ENCODE peak calls at places on chromosome 21, in ten cellular contexts. One of them, this sample, is unnamed.

GRCh38 chr21:14889080-14889805 is 175.6 kb downstream of the NRIP1 start:
- DNase-seq in stimulated activated CD4-positive, alpha-beta T cell treated with anti-CD3 and anti-CD28 coated beads, Interleukin-15, amount 100 ng/mL, for 1 hour: no peak
- DNase-seq in occipital lobe: no peak
- DNase-seq in stimulated activated CD8-positive, alpha-beta memory T cell treated with anti-CD3 and anti-CD28 coated beads, Interleukin-15, amount 100 ng/mL, for 4 hours: no peak
- DNase-seq in breast epithelium: no peak
- DNase-seq in caudate nucleus: no peak
- DNase-seq in GM23338: no peak
- DNase-seq in stimulated activated naive CD8-positive, alpha-beta T cell treated with anti-CD3 and anti-CD28 coated beads, Interleukin-15, Interleukin-2, amounts not matched to agents 100 U/mL and 50 U/mL, for 24 hours: no peak
- DNase-seq in GM12891: no peak
- DNase-seq in IMR-90: peak
- DNase-seq in this sample: no peak

GRCh38 chr21:36654341-36654740 is 44.6 kb upstream of the SIM2 start:
- DNase-seq in occipital lobe: peak
- DNase-seq in breast epithelium: peak
- DNase-seq in caudate nucleus: peak
- DNase-seq in GM23338: no peak
- DNase-seq in stimulated activated naive CD8-positive, alpha-beta T cell treated with anti-CD3 and anti-CD28 coated beads, Interleukin-15, Interleukin-2, amounts not matched to agents 100 U/mL and 50 U/mL, for 24 hours: no peak
- DNase-seq in IMR-90: no peak
- DNase-seq in stimulated activated CD4-positive, alpha-beta T cell treated with anti-CD3 and anti-CD28 coated beads, Interleukin-15, amount 100 ng/mL, for 1 hour: no peak
- DNase-seq in GM12891: no peak
- DNase-seq in stimulated activated CD8-positive, alpha-beta memory T cell treated with anti-CD3 and anti-CD28 coated beads, Interleukin-15, amount 100 ng/mL, for 4 hours: no peak
- DNase-seq in this sample: no peak

GRCh38 chr21:39134288-39134810 is 48.9 kb downstream of the PSMG1 start:
- DNase-seq in breast epithelium: no peak
- DNase-seq in occipital lobe: no peak
- DNase-seq in GM23338: no peak
- DNase-seq in IMR-90: no peak
- DNase-seq in stimulated activated naive CD8-positive, alpha-beta T cell treated with anti-CD3 and anti-CD28 coated beads, Interleukin-15, Interleukin-2, amounts not matched to agents 100 U/mL and 50 U/mL, for 24 hours: no peak
- DNase-seq in caudate nucleus: no peak
- DNase-seq in stimulated activated CD8-positive, alpha-beta memory T cell treated with anti-CD3 and anti-CD28 coated beads, Interleukin-15, amount 100 ng/mL, for 4 hours: no peak
- DNase-seq in stimulated activated CD4-positive, alpha-beta T cell treated with anti-CD3 and anti-CD28 coated beads, Interleukin-15, amount 100 ng/mL, for 1 hour: no peak
- DNase-seq in GM12891: no peak
- DNase-seq in this sample: no peak

GRCh38 chr21:33238146-33238545 is 8.4 kb downstream of the IFNAR2 start:
- DNase-seq in GM23338: no peak
- DNase-seq in occipital lobe: no peak
- DNase-seq in GM12891: no peak
- DNase-seq in breast epithelium: no peak
- DNase-seq in stimulated activated naive CD8-positive, alpha-beta T cell treated with anti-CD3 and anti-CD28 coated beads, Interleukin-15, Interleukin-2, amounts not matched to agents 100 U/mL and 50 U/mL, for 24 hours: no peak
- DNase-seq in stimulated activated CD8-positive, alpha-beta memory T cell treated with anti-CD3 and anti-CD28 coated beads, Interleukin-15, amount 100 ng/mL, for 4 hours: no peak
- DNase-seq in caudate nucleus: no peak
- DNase-seq in stimulated activated CD4-positive, alpha-beta T cell treated with anti-CD3 and anti-CD28 coated beads, Interleukin-15, amount 100 ng/mL, for 1 hour: no peak
- DNase-seq in IMR-90: no peak
- DNase-seq in this sample: no peak

GRCh38 chr21:38474124-38474523 is 24.2 kb downstream of the ERG start:
- DNase-seq in caudate nucleus: no peak
- DNase-seq in GM23338: no peak
- DNase-seq in IMR-90: no peak
- DNase-seq in occipital lobe: no peak
- DNase-seq in stimulated activated CD4-positive, alpha-beta T cell treated with anti-CD3 and anti-CD28 coated beads, Interleukin-15, amount 100 ng/mL, for 1 hour: no peak
- DNase-seq in GM12891: no peak
- DNase-seq in stimulated activated naive CD8-positive, alpha-beta T cell treated with anti-CD3 and anti-CD28 coated beads, Interleukin-15, Interleukin-2, amounts not matched to agents 100 U/mL and 50 U/mL, for 24 hours: no peak
- DNase-seq in breast epithelium: no peak
- DNase-seq in stimulated activated CD8-positive, alpha-beta memory T cell treated with anti-CD3 and anti-CD28 coated beads, Interleukin-15, amount 100 ng/mL, for 4 hours: no peak
- DNase-seq in this sample: no peak

GRCh38 chr21:33901421-33902288 is 13.9 kb downstream of the ATP5PO start:
- DNase-seq in caudate nucleus: peak
- DNase-seq in GM12891: no peak
- DNase-seq in IMR-90: peak
- DNase-seq in stimulated activated CD4-positive, alpha-beta T cell treated with anti-CD3 and anti-CD28 coated beads, Interleukin-15, amount 100 ng/mL, for 1 hour: no peak
- DNase-seq in stimulated activated naive CD8-positive, alpha-beta T cell treated with anti-CD3 and anti-CD28 coated beads, Interleukin-15, Interleukin-2, amounts not matched to agents 100 U/mL and 50 U/mL, for 24 hours: no peak
- DNase-seq in occipital lobe: no peak
- DNase-seq in breast epithelium: peak
- DNase-seq in stimulated activated CD8-positive, alpha-beta memory T cell treated with anti-CD3 and anti-CD28 coated beads, Interleukin-15, amount 100 ng/mL, for 4 hours: no peak
- DNase-seq in GM23338: peak
- DNase-seq in this sample: peak

GRCh38 chr21:42486551-42486950 is 9.5 kb downstream of the RSPH1 start:
- DNase-seq in GM12891: no peak
- DNase-seq in stimulated activated CD4-positive, alpha-beta T cell treated with anti-CD3 and anti-CD28 coated beads, Interleukin-15, amount 100 ng/mL, for 1 hour: no peak
- DNase-seq in caudate nucleus: no peak
- DNase-seq in stimulated activated CD8-positive, alpha-beta memory T cell treated with anti-CD3 and anti-CD28 coated beads, Interleukin-15, amount 100 ng/mL, for 4 hours: no peak
- DNase-seq in GM23338: no peak
- DNase-seq in occipital lobe: no peak
- DNase-seq in stimulated activated naive CD8-positive, alpha-beta T cell treated with anti-CD3 and anti-CD28 coated beads, Interleukin-15, Interleukin-2, amounts not matched to agents 100 U/mL and 50 U/mL, for 24 hours: no peak
- DNase-seq in breast epithelium: no peak
- DNase-seq in IMR-90: no peak
- DNase-seq in this sample: no peak

GRCh38 chr21:25373126-25374082 is 233.9 kb downstream of the MRPL39 start:
- DNase-seq in caudate nucleus: no peak
- DNase-seq in stimulated activated naive CD8-positive, alpha-beta T cell treated with anti-CD3 and anti-CD28 coated beads, Interleukin-15, Interleukin-2, amounts not matched to agents 100 U/mL and 50 U/mL, for 24 hours: no peak
- DNase-seq in occipital lobe: no peak
- DNase-seq in breast epithelium: no peak
- DNase-seq in GM23338: peak
- DNase-seq in stimulated activated CD4-positive, alpha-beta T cell treated with anti-CD3 and anti-CD28 coated beads, Interleukin-15, amount 100 ng/mL, for 1 hour: no peak
- DNase-seq in IMR-90: no peak
- DNase-seq in stimulated activated CD8-positive, alpha-beta memory T cell treated with anti-CD3 and anti-CD28 coated beads, Interleukin-15, amount 100 ng/mL, for 4 hours: no peak
- DNase-seq in GM12891: no peak
- DNase-seq in this sample: peak

GRCh38 chr21:42836767-42837301 is 42.5 kb downstream of the WDR4 start:
- DNase-seq in IMR-90: no peak
- DNase-seq in GM12891: no peak
- DNase-seq in stimulated activated naive CD8-positive, alpha-beta T cell treated with anti-CD3 and anti-CD28 coated beads, Interleukin-15, Interleukin-2, amounts not matched to agents 100 U/mL and 50 U/mL, for 24 hours: no peak
- DNase-seq in breast epithelium: no peak
- DNase-seq in GM23338: no peak
- DNase-seq in occipital lobe: no peak
- DNase-seq in caudate nucleus: no peak
- DNase-seq in stimulated activated CD4-positive, alpha-beta T cell treated with anti-CD3 and anti-CD28 coated beads, Interleukin-15, amount 100 ng/mL, for 1 hour: no peak
- DNase-seq in stimulated activated CD8-positive, alpha-beta memory T cell treated with anti-CD3 and anti-CD28 coated beads, Interleukin-15, amount 100 ng/mL, for 4 hours: no peak
- DNase-seq in this sample: no peak

GRCh38 chr21:34822957-34823356 is 154.2 kb downstream of the CLIC6 start:
- DNase-seq in occipital lobe: no peak
- DNase-seq in stimulated activated naive CD8-positive, alpha-beta T cell treated with anti-CD3 and anti-CD28 coated beads, Interleukin-15, Interleukin-2, amounts not matched to agents 100 U/mL and 50 U/mL, for 24 hours: no peak
- DNase-seq in stimulated activated CD4-positive, alpha-beta T cell treated with anti-CD3 and anti-CD28 coated beads, Interleukin-15, amount 100 ng/mL, for 1 hour: no peak
- DNase-seq in IMR-90: peak
- DNase-seq in GM23338: no peak
- DNase-seq in GM12891: no peak
- DNase-seq in breast epithelium: no peak
- DNase-seq in caudate nucleus: no peak
- DNase-seq in stimulated activated CD8-positive, alpha-beta memory T cell treated with anti-CD3 and anti-CD28 coated beads, Interleukin-15, amount 100 ng/mL, for 4 hours: no peak
- DNase-seq in this sample: no peak

GRCh38 chr21:15775981-15776380 is 46.2 kb downstream of the USP25 start:
- DNase-seq in occipital lobe: no peak
- DNase-seq in breast epithelium: no peak
- DNase-seq in caudate nucleus: no peak
- DNase-seq in GM12891: no peak
- DNase-seq in stimulated activated CD8-positive, alpha-beta memory T cell treated with anti-CD3 and anti-CD28 coated beads, Interleukin-15, amount 100 ng/mL, for 4 hours: no peak
- DNase-seq in stimulated activated CD4-positive, alpha-beta T cell treated with anti-CD3 and anti-CD28 coated beads, Interleukin-15, amount 100 ng/mL, for 1 hour: no peak
- DNase-seq in GM23338: no peak
- DNase-seq in stimulated activated naive CD8-positive, alpha-beta T cell treated with anti-CD3 and anti-CD28 coated beads, Interleukin-15, Interleukin-2, amounts not matched to agents 100 U/mL and 50 U/mL, for 24 hours: no peak
- DNase-seq in IMR-90: peak
- DNase-seq in this sample: no peak

GRCh38 chr21:29238052-29238966 is 60.4 kb upstream of the BACH1 start:
- DNase-seq in breast epithelium: no peak
- DNase-seq in caudate nucleus: no peak
- DNase-seq in stimulated activated CD4-positive, alpha-beta T cell treated with anti-CD3 and anti-CD28 coated beads, Interleukin-15, amount 100 ng/mL, for 1 hour: no peak
- DNase-seq in stimulated activated naive CD8-positive, alpha-beta T cell treated with anti-CD3 and anti-CD28 coated beads, Interleukin-15, Interleukin-2, amounts not matched to agents 100 U/mL and 50 U/mL, for 24 hours: no peak
- DNase-seq in GM23338: no peak
- DNase-seq in occipital lobe: no peak
- DNase-seq in stimulated activated CD8-positive, alpha-beta memory T cell treated with anti-CD3 and anti-CD28 coated beads, Interleukin-15, amount 100 ng/mL, for 4 hours: no peak
- DNase-seq in GM12891: no peak
- DNase-seq in IMR-90: peak
- DNase-seq in this sample: no peak

GRCh38 chr21:36854391-36854790 is 112.1 kb downstream of the HLCS start:
- DNase-seq in breast epithelium: no peak
- DNase-seq in stimulated activated naive CD8-positive, alpha-beta T cell treated with anti-CD3 and anti-CD28 coated beads, Interleukin-15, Interleukin-2, amounts not matched to agents 100 U/mL and 50 U/mL, for 24 hours: peak
- DNase-seq in IMR-90: peak
- DNase-seq in stimulated activated CD8-positive, alpha-beta memory T cell treated with anti-CD3 and anti-CD28 coated beads, Interleukin-15, amount 100 ng/mL, for 4 hours: no peak
- DNase-seq in occipital lobe: peak
- DNase-seq in GM23338: peak
- DNase-seq in caudate nucleus: no peak
- DNase-seq in GM12891: peak
- DNase-seq in stimulated activated CD4-positive, alpha-beta T cell treated with anti-CD3 and anti-CD28 coated beads, Interleukin-15, amount 100 ng/mL, for 1 hour: no peak
- DNase-seq in this sample: peak

GRCh38 chr21:15221799-15222386 is 157.1 kb upstream of the NRIP1 start:
- DNase-seq in caudate nucleus: no peak
- DNase-seq in GM12891: no peak
- DNase-seq in GM23338: peak
- DNase-seq in IMR-90: peak
- DNase-seq in occipital lobe: no peak
- DNase-seq in stimulated activated CD4-positive, alpha-beta T cell treated with anti-CD3 and anti-CD28 coated beads, Interleukin-15, amount 100 ng/mL, for 1 hour: no peak
- DNase-seq in breast epithelium: no peak
- DNase-seq in stimulated activated CD8-positive, alpha-beta memory T cell treated with anti-CD3 and anti-CD28 coated beads, Interleukin-15, amount 100 ng/mL, for 4 hours: no peak
- DNase-seq in stimulated activated naive CD8-positive, alpha-beta T cell treated with anti-CD3 and anti-CD28 coated beads, Interleukin-15, Interleukin-2, amounts not matched to agents 100 U/mL and 50 U/mL, for 24 hours: no peak
- DNase-seq in this sample: peak

GRCh38 chr21:24223625-24224024 is 1383.7 kb downstream of the MRPL39 start:
- DNase-seq in GM12891: no peak
- DNase-seq in occipital lobe: no peak
- DNase-seq in caudate nucleus: no peak
- DNase-seq in stimulated activated CD4-positive, alpha-beta T cell treated with anti-CD3 and anti-CD28 coated beads, Interleukin-15, amount 100 ng/mL, for 1 hour: no peak
- DNase-seq in stimulated activated naive CD8-positive, alpha-beta T cell treated with anti-CD3 and anti-CD28 coated beads, Interleukin-15, Interleukin-2, amounts not matched to agents 100 U/mL and 50 U/mL, for 24 hours: no peak
- DNase-seq in GM23338: no peak
- DNase-seq in breast epithelium: no peak
- DNase-seq in IMR-90: peak
- DNase-seq in stimulated activated CD8-positive, alpha-beta memory T cell treated with anti-CD3 and anti-CD28 coated beads, Interleukin-15, amount 100 ng/mL, for 4 hours: no peak
- DNase-seq in this sample: no peak

GRCh38 chr21:38493549-38494253 is 4.6 kb downstream of the ERG start:
- DNase-seq in GM12891: no peak
- DNase-seq in stimulated activated CD8-positive, alpha-beta memory T cell treated with anti-CD3 and anti-CD28 coated beads, Interleukin-15, amount 100 ng/mL, for 4 hours: no peak
- DNase-seq in caudate nucleus: no peak
- DNase-seq in stimulated activated naive CD8-positive, alpha-beta T cell treated with anti-CD3 and anti-CD28 coated beads, Interleukin-15, Interleukin-2, amounts not matched to agents 100 U/mL and 50 U/mL, for 24 hours: no peak
- DNase-seq in IMR-90: no peak
- DNase-seq in stimulated activated CD4-positive, alpha-beta T cell treated with anti-CD3 and anti-CD28 coated beads, Interleukin-15, amount 100 ng/mL, for 1 hour: no peak
- DNase-seq in occipital lobe: no peak
- DNase-seq in breast epithelium: no peak
- DNase-seq in GM23338: no peak
- DNase-seq in this sample: no peak

GRCh38 chr21:35852820-35853219 is 207.5 kb downstream of the SETD4 start:
- DNase-seq in GM12891: no peak
- DNase-seq in occipital lobe: no peak
- DNase-seq in breast epithelium: no peak
- DNase-seq in stimulated activated CD4-positive, alpha-beta T cell treated with anti-CD3 and anti-CD28 coated beads, Interleukin-15, amount 100 ng/mL, for 1 hour: no peak
- DNase-seq in stimulated activated CD8-positive, alpha-beta memory T cell treated with anti-CD3 and anti-CD28 coated beads, Interleukin-15, amount 100 ng/mL, for 4 hours: no peak
- DNase-seq in GM23338: no peak
- DNase-seq in IMR-90: no peak
- DNase-seq in stimulated activated naive CD8-positive, alpha-beta T cell treated with anti-CD3 and anti-CD28 coated beads, Interleukin-15, Interleukin-2, amounts not matched to agents 100 U/mL and 50 U/mL, for 24 hours: no peak
- DNase-seq in caudate nucleus: no peak
- DNase-seq in this sample: no peak

GRCh38 chr21:43956019-43956666 is 56.0 kb upstream of the TRAPPC10 start:
- DNase-seq in caudate nucleus: no peak
- DNase-seq in breast epithelium: no peak
- DNase-seq in IMR-90: no peak
- DNase-seq in stimulated activated CD8-positive, alpha-beta memory T cell treated with anti-CD3 and anti-CD28 coated beads, Interleukin-15, amount 100 ng/mL, for 4 hours: no peak
- DNase-seq in occipital lobe: no peak
- DNase-seq in GM23338: no peak
- DNase-seq in stimulated activated CD4-positive, alpha-beta T cell treated with anti-CD3 and anti-CD28 coated beads, Interleukin-15, amount 100 ng/mL, for 1 hour: no peak
- DNase-seq in GM12891: no peak
- DNase-seq in stimulated activated naive CD8-positive, alpha-beta T cell treated with anti-CD3 and anti-CD28 coated beads, Interleukin-15, Interleukin-2, amounts not matched to agents 100 U/mL and 50 U/mL, for 24 hours: no peak
- DNase-seq in this sample: no peak

GRCh38 chr21:28675265-28676041 is 317.2 kb downstream of the LTN1 start:
- DNase-seq in IMR-90: no peak
- DNase-seq in breast epithelium: no peak
- DNase-seq in stimulated activated naive CD8-positive, alpha-beta T cell treated with anti-CD3 and anti-CD28 coated beads, Interleukin-15, Interleukin-2, amounts not matched to agents 100 U/mL and 50 U/mL, for 24 hours: no peak
- DNase-seq in stimulated activated CD4-positive, alpha-beta T cell treated with anti-CD3 and anti-CD28 coated beads, Interleukin-15, amount 100 ng/mL, for 1 hour: no peak
- DNase-seq in occipital lobe: no peak
- DNase-seq in GM23338: no peak
- DNase-seq in stimulated activated CD8-positive, alpha-beta memory T cell treated with anti-CD3 and anti-CD28 coated beads, Interleukin-15, amount 100 ng/mL, for 4 hours: no peak
- DNase-seq in GM12891: no peak
- DNase-seq in caudate nucleus: no peak
- DNase-seq in this sample: no peak

GRCh38 chr21:42724226-42724920 is 71.0 kb downstream of the PDE9A start:
- DNase-seq in occipital lobe: no peak
- DNase-seq in stimulated activated CD4-positive, alpha-beta T cell treated with anti-CD3 and anti-CD28 coated beads, Interleukin-15, amount 100 ng/mL, for 1 hour: no peak
- DNase-seq in GM23338: no peak
- DNase-seq in IMR-90: peak
- DNase-seq in stimulated activated CD8-positive, alpha-beta memory T cell treated with anti-CD3 and anti-CD28 coated beads, Interleukin-15, amount 100 ng/mL, for 4 hours: no peak
- DNase-seq in caudate nucleus: no peak
- DNase-seq in stimulated activated naive CD8-positive, alpha-beta T cell treated with anti-CD3 and anti-CD28 coated beads, Interleukin-15, Interleukin-2, amounts not matched to agents 100 U/mL and 50 U/mL, for 24 hours: no peak
- DNase-seq in GM12891: no peak
- DNase-seq in breast epithelium: no peak
- DNase-seq in this sample: no peak

GRCh38 chr21:35737425-35737824 is 322.9 kb downstream of the SETD4 start:
- DNase-seq in GM12891: no peak
- DNase-seq in IMR-90: no peak
- DNase-seq in stimulated activated CD8-positive, alpha-beta memory T cell treated with anti-CD3 and anti-CD28 coated beads, Interleukin-15, amount 100 ng/mL, for 4 hours: no peak
- DNase-seq in breast epithelium: no peak
- DNase-seq in stimulated activated naive CD8-positive, alpha-beta T cell treated with anti-CD3 and anti-CD28 coated beads, Interleukin-15, Interleukin-2, amounts not matched to agents 100 U/mL and 50 U/mL, for 24 hours: no peak
- DNase-seq in GM23338: no peak
- DNase-seq in occipital lobe: no peak
- DNase-seq in stimulated activated CD4-positive, alpha-beta T cell treated with anti-CD3 and anti-CD28 coated beads, Interleukin-15, amount 100 ng/mL, for 1 hour: no peak
- DNase-seq in caudate nucleus: no peak
- DNase-seq in this sample: no peak